ENCODE peak calls at places on chromosomes 2 and 18, in seven cellular contexts. L is astrocyte of the cerebellum, Y is mesenchymal stem cell, R is left ventricle myocardium inferior, U is dorsolateral prefrontal cortex, A is psoas muscle, F is GM12878. C is an unnamed sample.

GRCh38 chr18:2188258-2188657 is 383.0 kb downstream of the METTL4 start:
- DNase-seq in L (no peak), A (no peak), R (no peak), U (no peak), Y (no peak), F (no peak), C (no peak)

GRCh38 chr18:75624836-75625235 is 197.3 kb upstream of the SMIM21 start:
- DNase-seq in A (no peak), L (no peak), F (no peak), Y (no peak), R (no peak), U (no peak), C (no peak)

GRCh38 chr2:30666307-30666874 is 140.9 kb downstream of the CAPN13 start:
- DNase-seq in A (no peak), U (no peak), F (peak), R (no peak), L (peak), Y (peak), C (peak)

GRCh38 chr18:31774477-31774785 is 13.8 kb upstream of the SLC25A52 start:
- DNase-seq in F (peak), U (no peak), L (no peak), Y (no peak), A (no peak), R (no peak), C (no peak)

GRCh38 chr2:10452956-10453885 is 5.1 kb upstream of the ODC1 start:
- DNase-seq in A (no peak), U (no peak), F (no peak), Y (no peak), R (no peak), L (no peak), C (no peak)

GRCh38 chr2:131413148-131413747 is 49.3 kb upstream of the RAB6D start:
- DNase-seq in A (no peak), U (no peak), F (peak), Y (peak), R (no peak), L (peak), C (peak)

GRCh38 chr2:207847098-207847806 is 77.5 kb upstream of the FZD5 start:
- DNase-seq in Y (no peak), F (no peak), R (no peak), A (no peak), U (no peak), L (no peak), C (no peak)

GRCh38 chr2:207434903-207435302 is 94.9 kb upstream of the CREB1 start:
- DNase-seq in R (no peak), F (no peak), A (no peak), Y (no peak), U (no peak), L (no peak), C (no peak)

GRCh38 chr2:227720680-227721079 is 2.9 kb upstream of the SLC19A3 start:
- DNase-seq in U (no peak), A (no peak), Y (no peak), R (no peak), L (no peak), F (no peak), C (no peak)

GRCh38 chr2:222448806-222449205 is 24.5 kb downstream of the SGPP2 start:
- DNase-seq in L (no peak), R (peak), Y (peak), A (no peak), U (no peak), F (no peak), C (no peak)

GRCh38 chr2:30366199-30366691 is 80.8 kb upstream of the LCLAT1 start:
- DNase-seq in F (no peak), R (no peak), U (no peak), L (no peak), A (no peak), Y (peak), C (peak)

GRCh38 chr2:112879491-112880041 is 31.4 kb upstream of the IL37 start:
- DNase-seq in L (no peak), A (no peak), U (no peak), F (no peak), R (no peak), Y (no peak), C (no peak)

GRCh38 chr2:66929632-66930385 is 467.3 kb upstream of the ETAA1 start:
- DNase-seq in L (peak), R (peak), Y (peak), F (no peak), U (no peak), A (peak), C (peak)

GRCh38 chr2:64837925-64838641 is 151.1 kb upstream of the SLC1A4 start:
- DNase-seq in A (no peak), F (no peak), Y (no peak), U (no peak), L (no peak), R (peak), C (no peak)

GRCh38 chr2:239331560-239331959 is 69.3 kb downstream of the HDAC4 start:
- DNase-seq in F (no peak), Y (no peak), A (no peak), R (no peak), L (no peak), U (no peak), C (no peak)

GRCh38 chr2:99670768-99671734 is 181.2 kb upstream of the REV1 start:
- DNase-seq in Y (peak), R (no peak), U (no peak), L (no peak), F (no peak), A (no peak), C (peak)

GRCh38 chr2:241501099-241501541 is 7.3 kb downstream of the STK25 start:
- DNase-seq in L (no peak), Y (no peak), U (no peak), F (no peak), R (no peak), A (no peak), C (no peak)

GRCh38 chr2:197261808-197262226 is 48.8 kb downstream of the ANKRD44 start:
- DNase-seq in L (no peak), Y (peak), F (peak), U (no peak), A (no peak), R (no peak), C (peak)
- H3K4me3 ChIP-seq in L (no peak), Y (no peak), F (peak), U (no peak), A (no peak), R (peak), C (no peak)

GRCh38 chr2:43427032-43427424 is 168.8 kb downstream of the THADA start:
- DNase-seq in U (no peak), R (no peak), F (no peak), Y (no peak), L (no peak), A (no peak), C (no peak)

GRCh38 chr2:43423941-43424261 is 171.9 kb downstream of the THADA start:
- DNase-seq in L (no peak), U (no peak), Y (no peak), R (no peak), F (no peak), A (no peak), C (no peak)

GRCh38 chr2:43424262-43425207 is 171.3 kb downstream of the THADA start:
- DNase-seq in Y (no peak), U (no peak), R (no peak), L (no peak), F (no peak), A (no peak), C (no peak)

GRCh38 chr2:43425659-43426058 is 170.2 kb downstream of the THADA start:
- DNase-seq in A (no peak), L (no peak), Y (no peak), R (no peak), U (no peak), F (peak), C (no peak)

DNA sequence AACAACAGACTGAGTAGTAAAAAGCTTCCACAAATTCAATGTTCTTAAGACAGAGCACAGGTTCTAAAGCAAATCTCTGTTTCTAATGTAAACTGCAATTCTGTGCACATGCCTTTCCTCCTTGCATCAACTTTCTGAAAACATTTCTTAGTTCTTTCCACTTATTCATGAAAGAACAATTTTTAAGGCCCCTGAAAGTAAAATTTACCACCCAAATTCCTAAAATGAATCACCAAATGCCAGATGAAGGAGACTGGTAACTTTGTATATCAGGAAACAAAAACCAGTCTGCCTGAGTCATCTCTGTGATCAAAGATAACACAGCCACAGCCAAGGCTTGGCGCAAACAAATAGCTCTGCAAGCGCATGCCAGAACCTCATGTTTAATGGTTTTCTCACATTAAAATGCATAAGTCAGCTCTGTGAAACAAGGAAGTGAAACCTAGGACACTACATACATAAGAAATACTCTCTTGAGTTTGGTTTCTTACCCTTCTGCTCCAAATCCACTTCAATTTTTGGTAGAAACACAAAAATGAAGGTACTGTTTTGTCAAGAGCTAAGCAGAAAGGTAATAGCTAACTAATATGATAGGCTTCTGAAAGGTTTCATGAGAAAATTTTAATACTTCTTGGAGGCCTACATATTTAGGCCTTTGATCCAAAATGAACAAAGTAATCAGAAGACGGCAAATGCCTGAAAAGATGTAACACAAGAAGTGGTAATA is 169.4 kb downstream of the THADA start:
- DNase-seq in U (peak), F (peak), A (no peak), Y (peak), R (no peak), L (peak), C (peak)
- H3K4me3 ChIP-seq in U (no peak), F (no peak), A (no peak), Y (no peak), R (no peak), L (no peak), C (no peak)

DNA sequence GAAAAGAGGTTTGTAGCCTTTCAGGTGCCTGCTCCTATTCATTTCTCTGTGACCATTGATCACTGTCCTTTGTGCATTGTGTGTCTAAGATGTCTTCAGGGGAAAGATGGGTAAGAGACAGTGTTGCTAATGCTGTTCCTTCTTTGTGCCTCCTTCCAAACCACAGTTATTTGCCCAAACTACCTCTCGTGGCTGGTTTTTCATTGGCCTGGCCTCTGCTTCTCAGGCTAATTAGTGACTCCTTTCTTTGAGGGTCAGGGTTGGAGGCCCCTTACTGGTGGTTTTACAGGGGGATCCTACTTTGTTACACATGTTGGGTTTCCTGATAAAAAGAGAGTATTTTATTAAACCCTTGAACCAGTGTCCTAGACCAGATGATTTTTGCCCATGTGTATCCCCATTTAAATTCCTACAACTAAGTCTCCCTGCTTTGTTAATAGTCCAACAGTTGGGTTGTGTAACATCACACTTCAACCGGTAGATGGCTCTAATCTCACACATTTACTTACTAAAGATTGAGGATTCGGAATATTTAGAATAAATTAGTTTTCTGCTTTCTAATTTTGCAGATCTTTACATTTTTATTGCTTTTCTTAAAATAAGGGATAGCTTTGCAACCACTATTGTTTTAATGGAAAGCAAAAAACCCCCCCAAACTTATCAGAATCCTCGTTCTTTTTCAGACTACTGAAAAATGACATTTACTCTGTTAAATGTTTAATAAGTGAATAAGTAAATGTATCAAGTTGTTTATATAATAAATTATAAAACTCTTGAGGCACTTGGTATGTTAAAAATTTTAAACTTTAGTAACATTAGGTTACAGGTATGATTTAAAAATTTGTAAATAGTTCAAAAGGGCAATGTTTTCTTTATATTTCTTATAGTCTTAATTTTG is 2.4 kb downstream of the MARS2 start:
- DNase-seq in L (peak), A (no peak), Y (peak), F (no peak), U (no peak), R (no peak), C (peak)
- H3K4me3 ChIP-seq in L (peak), A (peak), Y (no peak), F (peak), U (peak), R (peak), C (peak)

GRCh38 chr2:74532222-74532621 is 2.5 kb downstream of the HTRA2 start:
- DNase-seq in L (no peak), U (no peak), F (no peak), R (no peak), Y (peak), A (no peak), C (no peak)
- H3K4me3 ChIP-seq in L (no peak), U (no peak), F (peak), R (no peak), Y (no peak), A (no peak), C (no peak)

DNA sequence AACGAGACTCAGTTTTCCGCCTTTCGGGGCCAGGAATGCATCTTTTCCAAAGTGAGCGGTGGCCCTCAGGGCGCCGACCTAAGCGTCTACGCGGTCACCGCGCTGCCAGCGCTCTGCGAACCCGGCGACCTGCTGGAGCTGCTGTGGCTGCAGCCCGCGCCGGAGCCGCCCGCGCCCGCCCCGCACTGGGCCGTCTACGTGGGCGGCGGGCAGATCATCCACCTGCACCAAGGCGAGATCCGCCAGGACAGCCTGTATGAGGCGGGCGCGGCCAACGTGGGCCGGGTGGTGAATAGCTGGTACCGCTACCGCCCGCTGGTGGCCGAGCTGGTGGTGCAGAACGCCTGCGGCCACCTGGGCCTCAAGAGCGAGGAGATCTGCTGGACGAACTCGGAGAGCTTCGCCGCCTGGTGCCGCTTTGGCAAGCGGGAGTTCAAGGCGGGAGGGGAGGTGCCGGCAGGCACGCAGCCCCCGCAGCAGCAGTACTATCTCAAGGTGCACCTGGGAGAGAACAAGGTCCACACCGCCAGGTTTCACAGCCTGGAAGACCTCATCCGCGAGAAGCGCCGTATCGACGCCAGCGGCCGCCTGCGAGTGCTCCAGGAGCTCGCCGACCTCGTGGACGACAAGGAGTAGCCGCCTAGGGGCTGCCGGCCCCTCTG is 1.8 kb downstream of the LRATD1 start:
- DNase-seq in L (peak), Y (peak), A (peak), U (peak), F (no peak), R (peak), C (peak)
- H3K4me3 ChIP-seq in L (peak), Y (no peak), A (peak), U (peak), F (no peak), R (peak), C (peak)

DNA sequence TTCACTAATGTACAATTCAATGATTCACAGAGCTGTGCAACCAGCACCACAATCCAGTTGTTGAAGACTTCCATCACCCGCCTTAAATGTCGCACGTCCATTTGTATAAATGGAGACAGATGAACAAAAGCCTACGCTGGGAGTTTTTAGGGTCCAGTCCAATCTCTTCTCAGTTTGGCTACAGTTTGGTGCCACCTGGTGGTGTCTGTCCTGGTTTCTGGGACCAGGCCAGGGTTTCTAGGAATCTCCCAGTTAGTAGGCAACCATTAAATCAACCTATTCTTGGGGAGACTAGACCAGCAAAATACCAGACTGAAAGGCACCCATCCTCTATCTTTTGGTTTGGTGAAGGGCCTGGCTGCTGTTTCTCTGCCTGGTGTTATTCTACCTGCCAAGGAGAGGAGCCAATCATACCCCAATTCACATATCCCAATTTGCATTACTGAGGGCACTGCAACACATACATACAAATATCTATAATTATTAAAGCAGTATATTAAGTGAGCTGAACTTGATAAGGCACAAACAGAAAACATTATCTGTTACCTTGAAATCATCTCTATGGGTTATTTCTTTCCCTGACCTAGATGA is 3.2 kb upstream of the DDX1 start:
- DNase-seq in F (no peak), L (peak), R (no peak), Y (peak), U (peak), A (peak), C (peak)
- H3K4me3 ChIP-seq in F (no peak), L (no peak), R (no peak), Y (no peak), U (no peak), A (no peak), C (no peak)

DNA sequence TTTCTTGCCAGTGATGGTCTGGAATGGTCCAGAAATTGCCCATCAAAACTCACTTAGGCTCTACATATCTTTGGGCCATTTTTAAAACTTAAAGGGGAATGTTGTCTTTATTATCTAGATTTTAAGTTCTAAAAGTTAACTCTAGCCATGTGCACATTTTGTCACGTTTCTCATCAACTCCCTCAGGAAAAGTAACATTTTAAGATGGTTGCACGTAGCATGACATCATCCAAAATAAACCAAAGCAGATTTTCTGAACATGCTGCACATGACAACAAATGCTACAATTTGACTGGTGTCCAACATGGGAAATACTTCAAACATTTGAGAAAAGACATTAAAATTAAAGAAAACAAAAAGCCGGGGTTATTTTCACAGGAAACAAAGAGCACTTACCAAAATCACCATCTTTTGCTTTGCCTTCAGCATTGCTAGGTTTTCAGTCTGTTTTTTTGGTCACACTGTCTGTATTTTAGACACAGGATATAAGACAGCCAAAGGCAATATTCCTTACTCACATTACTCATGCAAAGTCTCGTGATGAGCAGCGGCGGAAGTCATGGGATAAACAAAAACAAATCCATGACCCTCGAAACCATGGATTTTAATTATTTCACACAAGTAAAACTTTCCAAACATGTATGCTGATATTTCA is 51.2 kb upstream of the RND3 start:
- DNase-seq in Y (peak), F (no peak), R (no peak), L (no peak), U (no peak), A (no peak), C (no peak)
- H3K4me3 ChIP-seq in Y (no peak), F (no peak), R (no peak), L (no peak), U (no peak), A (no peak), C (no peak)

GRCh38 chr2:212027681-212028628 is 510.6 kb downstream of the ERBB4 start:
- DNase-seq in L (no peak), F (no peak), A (no peak), R (no peak), Y (peak), U (no peak), C (peak)
- H3K4me3 ChIP-seq in L (no peak), F (no peak), A (no peak), R (no peak), Y (no peak), U (no peak), C (no peak)

GRCh38 chr2:202071107-202071506 is 1.9 kb upstream of the KIAA2012 start:
- DNase-seq in U (no peak), Y (no peak), R (no peak), F (no peak), L (no peak), A (no peak), C (no peak)
- H3K4me3 ChIP-seq in U (no peak), Y (no peak), R (no peak), F (no peak), L (no peak), A (no peak), C (no peak)